ENCODE peak calls at places on chromosomes 7 and 10, in four cellular contexts. Z, J, B and X are unnamed samples.

GRCh38 chr7:70093496-70093895 is 495.2 kb downstream of the AUTS2 start:
- DNase-seq in Z (no peak), J (no peak), B (no peak), X (no peak)

GRCh38 chr7:45000096-45001032 is at the start of gene CCM2:
- DNase-seq in Z (peak; percentile 75), J (no peak), B (no peak), X (peak; percentile 49)

GRCh38 chr7:69504733-69505132 is 93.5 kb upstream of the AUTS2 start:
- DNase-seq in Z (no peak), J (no peak), B (no peak), X (no peak)

GRCh38 chr7:69211739-69212138 is 386.5 kb upstream of the AUTS2 start:
- DNase-seq in Z (no peak), J (peak; percentile 20), B (no peak), X (no peak)

GRCh38 chr7:24980695-24981543 is 941 bp upstream of the OSBPL3 start:
- DNase-seq in Z (peak; percentile 55), J (no peak), B (no peak), X (peak; percentile 35)

GRCh38 chr7:156017431-156017830 is 205.2 kb upstream of the SHH start:
- DNase-seq in Z (no peak), J (no peak), B (no peak), X (no peak)

GRCh38 chr10:30413996-30414576 is 19.9 kb upstream of the MAP3K8 start:
- DNase-seq in Z (peak; percentile 68), J (peak; percentile 51), B (no peak), X (no peak)

GRCh38 chr7:126026421-126027088 is 1096.9 kb upstream of the POT1 start:
- DNase-seq in Z (peak; percentile 0), J (no peak), B (no peak), X (no peak)

GRCh38 chr7:156027821-156028220 is 215.6 kb upstream of the SHH start:
- DNase-seq in Z (no peak), J (no peak), B (no peak), X (no peak)

GRCh38 chr10:75234017-75234682 is 1.6 kb downstream of the COMTD1 start:
- DNase-seq in Z (peak; percentile 96), J (peak; percentile 96), B (no peak), X (peak; percentile 98)

GRCh38 chr7:8065356-8065813 is 96.8 kb downstream of the GLCCI1 start:
- DNase-seq in Z (peak; percentile 70), J (no peak), B (no peak), X (no peak)

GRCh38 chr7:121561717-121562116 is 165.6 kb upstream of the FAM3C start:
- DNase-seq in Z (no peak), J (no peak), B (peak; percentile 2), X (no peak)

GRCh38 chr10:30433286-30433778 is 652 bp upstream of the MAP3K8 start:
- DNase-seq in Z (peak; percentile 72), J (no peak), B (no peak), X (peak; percentile 81)

GRCh38 chr10:113053091-113053490 is 103.0 kb downstream of the TCF7L2 start:
- DNase-seq in Z (no peak), J (no peak), B (no peak), X (no peak)

GRCh38 chr10:30056767-30057355 is 2.5 kb downstream of the JCAD start:
- DNase-seq in Z (no peak), J (no peak), B (no peak), X (no peak)

GRCh38 chr7:86939197-86939814 is 120.1 kb downstream of the ELAPOR2 start:
- DNase-seq in Z (peak; percentile 65), J (peak; percentile 25), B (peak; percentile 42), X (peak; percentile 50)

GRCh38 chr7:87570178-87570577 is 30.5 kb downstream of the ABCB1 start:
- DNase-seq in Z (peak; percentile 70), J (no peak), B (no peak), X (no peak)

GRCh38 chr7:137774793-137775201 is 72.0 kb downstream of the DGKI start:
- DNase-seq in Z (peak; percentile 68), J (no peak), B (no peak), X (no peak)

GRCh38 chr10:22631185-22631584 is 83.2 kb downstream of the PIP4K2A start:
- DNase-seq in Z (no peak), J (no peak), B (no peak), X (no peak)

GRCh38 chr10:101562231-101562630 is 25.8 kb downstream of the POLL start:
- DNase-seq in Z (no peak), J (no peak), B (no peak), X (no peak)

GRCh38 chr10:74384615-74385213 is 233.7 kb downstream of the ADK start:
- DNase-seq in Z (no peak), J (peak; percentile 9), B (no peak), X (no peak)

GRCh38 chr10:77841711-77842375 is 84.7 kb downstream of the DLG5 start:
- DNase-seq in Z (no peak), J (no peak), B (no peak), X (no peak)

GRCh38 chr7:93117852-93118530 is at the start of gene SAMD9:
- DNase-seq in Z (peak; percentile 93), J (peak; percentile 76), B (no peak), X (peak; percentile 54)

GRCh38 chr7:691361-692045 is 35.0 kb upstream of the DNAAF5 start:
- DNase-seq in Z (no peak), J (no peak), B (no peak), X (no peak)

GRCh38 chr7:140003913-140004382 is 58.8 kb downstream of the PARP12 start:
- DNase-seq in Z (peak; percentile 75), J (peak; percentile 34), B (no peak), X (no peak)